ENCODE peak calls at places on chromosomes 4 and X, in ten cellular contexts. X, F, M, N, B, O, P, R, E and Z are unnamed samples.

GRCh38 chrX:115233497-115234219 is at the start of gene LRCH2:
- DNase-seq in N (no peak), O (peak), M (peak), P (no peak), F (no peak), E (peak), X (peak), R (peak), B (no peak), Z (no peak)

GRCh38 chr4:65918217-65918616 is 247.9 kb upstream of the EPHA5 start:
- DNase-seq in M (no peak), R (no peak), X (no peak), E (no peak), N (no peak), P (no peak), O (no peak), B (no peak), F (no peak), Z (no peak)

GRCh38 chr4:11259837-11260236 is 168.9 kb downstream of the HS3ST1 start:
- DNase-seq in M (no peak), O (no peak), B (no peak), R (no peak), P (no peak), E (no peak), N (no peak), X (no peak), F (no peak), Z (no peak)

GRCh38 chrX:15607067-15607466 is 6.3 kb upstream of the ACE2 start:
- DNase-seq in R (no peak), E (no peak), O (peak), B (no peak), N (no peak), F (no peak), X (no peak), M (no peak), P (no peak), Z (no peak)

GRCh38 chr4:184983660-184984356 is 34.5 kb upstream of the HELT start:
- DNase-seq in P (peak), M (peak), O (peak), R (peak), E (peak), B (peak), F (peak), N (peak), X (peak), Z (peak)

GRCh38 chr4:184280591-184281071 is 63.0 kb upstream of the ENPP6 start:
- DNase-seq in R (no peak), M (no peak), N (no peak), F (no peak), P (peak), O (no peak), B (no peak), X (no peak), E (no peak), Z (no peak)

GRCh38 chr4:173940146-173940545 is 343.3 kb downstream of the FBXO8 start:
- DNase-seq in E (no peak), P (no peak), R (no peak), F (no peak), X (no peak), O (no peak), B (no peak), N (no peak), M (no peak), Z (no peak)

GRCh38 chr4:124025423-124025822 is 628.8 kb downstream of the SPRY1 start:
- DNase-seq in R (peak), F (no peak), O (no peak), N (no peak), P (no peak), M (no peak), E (no peak), X (no peak), B (no peak), Z (no peak)

GRCh38 chrX:45138525-45138924 is 62.2 kb downstream of the DIPK2B start:
- DNase-seq in F (no peak), B (no peak), O (no peak), M (no peak), R (no peak), P (no peak), E (no peak), N (no peak), X (no peak), Z (no peak)

GRCh38 chr4:156950090-156950489 is 21.5 kb downstream of the PDGFC start:
- DNase-seq in M (no peak), R (no peak), B (no peak), X (no peak), N (no peak), F (no peak), O (no peak), P (no peak), E (no peak), Z (no peak)

GRCh38 chrX:102712967-102713677 is 874 bp downstream of the GPRASP2 start:
- DNase-seq in P (no peak), B (no peak), R (peak), M (peak), O (peak), N (no peak), F (peak), X (peak), E (peak), Z (no peak)

GRCh38 chr4:183588169-183588675 is 70.8 kb downstream of the RWDD4 start:
- DNase-seq in O (no peak), P (no peak), E (no peak), B (no peak), N (no peak), X (no peak), R (peak), F (no peak), M (no peak), Z (no peak)

GRCh38 chr4:27278615-27279014 is 418.0 kb downstream of the STIM2 start:
- DNase-seq in O (no peak), B (peak), E (no peak), P (peak), X (no peak), F (no peak), M (peak), N (no peak), R (no peak), Z (no peak)

GRCh38 chr4:101346562-101347266 is 612 bp downstream of the PPP3CA start:
- DNase-seq in F (peak), X (no peak), E (peak), P (peak), O (peak), N (peak), R (no peak), M (peak), B (no peak), Z (peak)

GRCh38 chrX:147377728-147378127 is 534.0 kb upstream of the FMR1 start:
- DNase-seq in M (no peak), X (no peak), N (no peak), O (no peak), B (no peak), F (no peak), P (no peak), E (no peak), R (no peak), Z (no peak)

GRCh38 chr4:138241281-138242075 is 671 bp downstream of the SLC7A11 start:
- DNase-seq in O (no peak), M (peak), F (no peak), X (no peak), E (no peak), R (no peak), B (peak), N (peak), P (no peak), Z (no peak)

GRCh38 chr4:122639181-122639580 is 18.3 kb upstream of the IL21 start:
- DNase-seq in F (no peak), R (no peak), O (no peak), B (no peak), E (no peak), M (no peak), P (no peak), X (no peak), N (no peak), Z (no peak)

GRCh38 chr4:108272566-108272965 is 103.8 kb upstream of the LEF1 start:
- DNase-seq in N (peak), X (no peak), B (no peak), O (no peak), F (no peak), E (no peak), R (no peak), P (no peak), M (peak), Z (no peak)

GRCh38 chr4:152063301-152064235 is 302.8 kb upstream of the GATB start:
- DNase-seq in M (no peak), R (no peak), P (peak), N (no peak), O (no peak), E (peak), X (peak), B (no peak), F (no peak), Z (no peak)

GRCh38 chr4:155413451-155413850 is 36.7 kb upstream of the MAP9 start:
- DNase-seq in B (no peak), F (no peak), O (no peak), X (no peak), E (no peak), R (no peak), M (no peak), N (no peak), P (no peak), Z (no peak)

GRCh38 chr4:144894525-144894924 is 203.5 kb downstream of the ANAPC10 start:
- DNase-seq in P (no peak), F (no peak), E (no peak), X (no peak), O (no peak), B (peak), R (peak), N (peak), M (peak), Z (peak)

GRCh38 chr4:4217123-4217522 is 9.6 kb downstream of the OTOP1 start:
- DNase-seq in O (no peak), M (no peak), R (no peak), N (no peak), F (no peak), P (no peak), B (no peak), X (no peak), E (no peak), Z (no peak)